ENCODE peak calls at places on chromosome 11, in eight cellular contexts. J, Q, C, O, A, G, P and L are unnamed samples.

GRCh38 chr11:125939081-125939521 is 6.7 kb upstream of the VSIG10L2 start:
- DNase-seq in J (no peak), Q (no peak), C (no peak), O (no peak), A (peak; percentile 25), G (no peak), P (no peak), L (no peak)

GRCh38 chr11:35598254-35599125 is 19.8 kb upstream of the FJX1 start:
- DNase-seq in J (no peak), Q (no peak), C (no peak), O (no peak), A (no peak), G (no peak), P (no peak), L (no peak)

GRCh38 chr11:76077575-76078150 is 128.6 kb downstream of the WNT11 start:
- DNase-seq in J (no peak), Q (no peak), C (no peak), O (no peak), A (no peak), G (no peak), P (no peak), L (no peak)

GRCh38 chr11:118117790-118118601 is 31.2 kb upstream of the SMIM35 start:
- DNase-seq in J (no peak), Q (no peak), C (no peak), O (no peak), A (peak; percentile 56), G (no peak), P (no peak), L (no peak)

GRCh38 chr11:70431611-70432010 is 33.3 kb downstream of the CTTN start:
- DNase-seq in J (no peak), Q (no peak), C (no peak), O (no peak), A (no peak), G (no peak), P (no peak), L (no peak)

GRCh38 chr11:115930276-115930675 is 426.1 kb upstream of the CADM1 start:
- DNase-seq in J (no peak), Q (no peak), C (no peak), O (no peak), A (no peak), G (no peak), P (no peak), L (no peak)

GRCh38 chr11:26109658-26110393 is 222.1 kb upstream of the ANO3 start:
- DNase-seq in J (no peak), Q (no peak), C (no peak), O (no peak), A (no peak), G (no peak), P (no peak), L (no peak)

GRCh38 chr11:101817536-101817935 is 97.3 kb upstream of the CEP126 start:
- DNase-seq in J (no peak), Q (no peak), C (no peak), O (no peak), A (no peak), G (no peak), P (no peak), L (no peak)

GRCh38 chr11:88474655-88475054 is 137.1 kb upstream of the CTSC start:
- DNase-seq in J (no peak), Q (no peak), C (no peak), O (no peak), A (no peak), G (no peak), P (no peak), L (no peak)

GRCh38 chr11:15884792-15885540 is 471.4 kb downstream of the SOX6 start:
- DNase-seq in J (no peak), Q (no peak), C (no peak), O (no peak), A (no peak), G (no peak), P (no peak), L (no peak)

GRCh38 chr11:61686469-61686868 is 6.3 kb downstream of the DAGLA start:
- DNase-seq in J (no peak), Q (no peak), C (no peak), O (no peak), A (no peak), G (no peak), P (no peak), L (no peak)

GRCh38 chr11:58963551-58964075 is 24.3 kb downstream of the GLYATL1 start:
- DNase-seq in J (no peak), Q (peak; percentile 21), C (peak; percentile 81), O (no peak), A (no peak), G (no peak), P (no peak), L (no peak)

GRCh38 chr11:475941-476340 is 25.9 kb downstream of the PTDSS2 start:
- DNase-seq in J (no peak), Q (no peak), C (no peak), O (no peak), A (no peak), G (no peak), P (no peak), L (no peak)

GRCh38 chr11:79196950-79197349 is 243.9 kb downstream of the TENM4 start:
- DNase-seq in J (no peak), Q (no peak), C (no peak), O (no peak), A (no peak), G (no peak), P (no peak), L (no peak)

GRCh38 chr11:46895821-46896220 is 22.5 kb downstream of the LRP4 start:
- DNase-seq in J (peak; percentile 83), Q (peak; percentile 73), C (no peak), O (peak; percentile 75), A (no peak), G (no peak), P (no peak), L (no peak)

DNA sequence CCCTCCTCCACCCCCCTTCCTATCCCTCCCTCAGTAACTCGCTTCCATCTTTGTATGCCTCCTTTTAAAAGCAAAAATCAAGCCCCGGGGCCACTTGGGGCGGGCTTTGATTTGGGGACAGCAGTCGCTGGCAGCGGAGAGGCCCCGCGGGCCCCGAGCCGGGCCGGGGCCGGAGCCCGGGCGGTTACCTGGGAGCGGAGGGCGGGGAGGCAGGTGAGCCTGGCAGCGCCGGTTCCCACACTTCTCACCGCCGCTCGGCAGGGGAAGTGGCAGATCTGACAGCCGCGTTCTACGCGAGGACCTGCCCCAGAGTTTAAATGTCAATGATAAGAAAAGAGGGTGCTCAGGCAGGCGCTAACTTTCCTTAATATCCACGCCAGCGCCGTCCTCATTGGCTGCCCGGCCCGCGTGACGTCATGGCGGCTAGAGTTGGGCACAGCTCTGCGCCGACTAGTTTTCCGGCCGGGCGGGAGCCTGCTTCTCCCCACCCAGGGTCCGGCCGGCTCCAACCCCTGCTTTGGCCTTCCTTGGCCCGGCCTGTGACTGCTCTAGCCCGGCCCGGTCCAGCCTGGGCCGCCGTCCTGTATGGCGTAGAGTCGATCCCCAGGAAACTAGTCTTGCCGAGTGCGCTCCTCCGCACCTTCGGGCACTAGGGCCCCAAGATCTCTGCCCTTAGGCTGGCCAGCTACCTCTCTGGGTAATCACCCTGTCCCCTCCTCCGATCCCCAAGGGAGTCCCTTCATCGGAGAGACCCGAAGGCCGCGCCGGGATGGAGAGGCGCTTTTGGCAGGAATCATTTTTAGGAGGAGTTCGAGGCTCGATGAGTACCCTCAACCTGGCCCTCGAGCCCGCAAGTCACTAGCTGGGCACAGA is 6.7 kb upstream of the PAX6 start:
- DNase-seq in J (no peak), Q (no peak), C (peak; percentile 79), O (no peak), A (no peak), G (no peak), P (no peak), L (no peak)
- H3K4me3 ChIP-seq in J (no peak overlapping the region), Q (peak overlapping the region; percentile 11), C (peak overlapping the region; percentile 91), O (peak overlapping the region; percentile 15), A (peak overlapping the region; percentile 26), G (no peak overlapping the region), P (peak overlapping the region; percentile 15), L (peak overlapping the region; percentile 44)

GRCh38 chr11:127345819-127346459 is 345.4 kb upstream of the KIRREL3 start:
- DNase-seq in J (no peak), Q (no peak), C (peak; percentile 70), O (peak; percentile 19), A (no peak), G (no peak), P (peak; percentile 45), L (no peak)
- H3K4me3 ChIP-seq in J (no peak overlapping the region), Q (no peak overlapping the region), C (no peak overlapping the region), O (no peak overlapping the region), A (no peak overlapping the region), G (no peak overlapping the region), P (no peak overlapping the region), L (no peak overlapping the region)

GRCh38 chr11:68749061-68749491 is 2.2 kb downstream of the TESMIN start:
- DNase-seq in J (no peak), Q (no peak), C (no peak), O (no peak), A (no peak), G (no peak), P (no peak), L (no peak)

GRCh38 chr11:68751331-68751856 is at the start of gene TESMIN:
- DNase-seq in J (peak; percentile 84), Q (peak; percentile 95), C (peak; percentile 94), O (peak; percentile 85), A (peak; percentile 95), G (peak; percentile 78), P (peak; percentile 74), L (peak; percentile 69)

GRCh38 chr11:68750197-68750987 is 928 bp downstream of the TESMIN start:
- DNase-seq in J (no peak), Q (peak; percentile 30), C (peak; percentile 71), O (no peak), A (peak; percentile 58), G (no peak), P (no peak), L (peak; percentile 24)

GRCh38 chr11:68749501-68750196 is 1.7 kb downstream of the TESMIN start:
- DNase-seq in J (no peak), Q (no peak), C (peak; percentile 56), O (no peak), A (no peak), G (no peak), P (no peak), L (no peak)

GRCh38 chr11:68750988-68751325 is 363 bp downstream of the TESMIN start:
- DNase-seq in J (no peak), Q (no peak), C (no peak), O (no peak), A (no peak), G (no peak), P (no peak), L (no peak)
- H3K4me3 ChIP-seq in J (no peak overlapping the region), Q (peak overlapping the region; percentile 62), C (peak overlapping the region; percentile 65), O (peak overlapping the region; percentile 36), A (peak overlapping the region; percentile 50), G (peak overlapping the region; percentile 7), P (no peak overlapping the region), L (peak overlapping the region; percentile 38)

GRCh38 chr11:74377689-74378088 is 20.5 kb downstream of the PGM2L1 start:
- DNase-seq in J (no peak), Q (no peak), C (no peak), O (no peak), A (no peak), G (no peak), P (no peak), L (no peak)

GRCh38 chr11:74370122-74370521 is 28.1 kb downstream of the PGM2L1 start:
- DNase-seq in J (no peak), Q (no peak), C (no peak), O (no peak), A (no peak), G (no peak), P (no peak), L (no peak)

GRCh38 chr11:74371269-74372039 is 26.8 kb downstream of the PGM2L1 start:
- DNase-seq in J (no peak), Q (no peak), C (no peak), O (no peak), A (no peak), G (no peak), P (no peak), L (no peak)

GRCh38 chr11:74367881-74368280 is 30.4 kb downstream of the PGM2L1 start:
- DNase-seq in J (no peak), Q (no peak), C (no peak), O (no peak), A (no peak), G (no peak), P (no peak), L (no peak)

GRCh38 chr11:74373382-74373781 is 24.9 kb downstream of the PGM2L1 start:
- DNase-seq in J (no peak), Q (no peak), C (no peak), O (no peak), A (no peak), G (no peak), P (no peak), L (no peak)
- H3K4me3 ChIP-seq in J (no peak overlapping the region), Q (no peak overlapping the region), C (no peak overlapping the region), O (no peak overlapping the region), A (no peak overlapping the region), G (no peak overlapping the region), P (no peak overlapping the region), L (no peak overlapping the region)